ENCODE peak calls at places on chromosome 17, in eight cellular contexts. One of them, this sample, is unnamed.

GRCh38 chr17:67759355-67760171 is 41.8 kb downstream of the NOL11 start:
- DNase-seq in fibroblast of gingiva: peak; percentile 64
- DNase-seq in left lung: no peak
- DNase-seq in C1 segment of cervical spinal cord: no peak
- DNase-seq in ovary: no peak
- DNase-seq in substantia nigra: no peak
- DNase-seq in GM19239: no peak
- DNase-seq in cardiac fibroblast: peak; percentile 36
- DNase-seq in this sample: no peak

GRCh38 chr17:59838196-59838911 is 54.4 kb downstream of the TUBD1 start:
- DNase-seq in fibroblast of gingiva: no peak
- DNase-seq in left lung: no peak
- DNase-seq in C1 segment of cervical spinal cord: no peak
- DNase-seq in ovary: no peak
- DNase-seq in substantia nigra: no peak
- DNase-seq in GM19239: no peak
- DNase-seq in cardiac fibroblast: peak; percentile 65
- DNase-seq in this sample: no peak

GRCh38 chr17:40910441-40910841 is 25.4 kb upstream of the KRT20 start:
- DNase-seq in fibroblast of gingiva: peak; percentile 85
- DNase-seq in left lung: no peak
- DNase-seq in C1 segment of cervical spinal cord: no peak
- DNase-seq in ovary: no peak
- DNase-seq in substantia nigra: no peak
- DNase-seq in GM19239: no peak
- DNase-seq in cardiac fibroblast: peak; percentile 48
- DNase-seq in this sample: no peak

GRCh38 chr17:32549559-32549958 is 62.8 kb downstream of the CDK5R1 start:
- DNase-seq in fibroblast of gingiva: no peak
- DNase-seq in left lung: no peak
- DNase-seq in C1 segment of cervical spinal cord: no peak
- DNase-seq in ovary: no peak
- DNase-seq in substantia nigra: no peak
- DNase-seq in GM19239: no peak
- DNase-seq in cardiac fibroblast: no peak
- DNase-seq in this sample: no peak

GRCh38 chr17:72407336-72408121 is 286.7 kb downstream of the SOX9 start:
- DNase-seq in fibroblast of gingiva: peak; percentile 97
- DNase-seq in left lung: no peak
- DNase-seq in C1 segment of cervical spinal cord: peak; percentile 30
- DNase-seq in ovary: peak; percentile 22
- DNase-seq in substantia nigra: peak; percentile 19
- DNase-seq in GM19239: peak; percentile 54
- DNase-seq in cardiac fibroblast: peak; percentile 98
- DNase-seq in this sample: peak; percentile 67

GRCh38 chr17:27743288-27743885 is 56.9 kb downstream of the NOS2 start:
- DNase-seq in fibroblast of gingiva: no peak
- DNase-seq in left lung: no peak
- DNase-seq in C1 segment of cervical spinal cord: no peak
- DNase-seq in ovary: no peak
- DNase-seq in substantia nigra: no peak
- DNase-seq in GM19239: no peak
- DNase-seq in cardiac fibroblast: no peak
- DNase-seq in this sample: no peak

GRCh38 chr17:39591958-39592954 is 15.5 kb downstream of the NEUROD2 start:
- DNase-seq in fibroblast of gingiva: no peak
- DNase-seq in left lung: no peak
- DNase-seq in C1 segment of cervical spinal cord: no peak
- DNase-seq in ovary: no peak
- DNase-seq in substantia nigra: no peak
- DNase-seq in GM19239: no peak
- DNase-seq in cardiac fibroblast: peak; percentile 53
- DNase-seq in this sample: no peak

GRCh38 chr17:6640536-6641373 is at the start of the genes KIAA0753 and TXNDC17:
- DNase-seq in fibroblast of gingiva: peak; percentile 89
- DNase-seq in left lung: peak; percentile 97
- DNase-seq in C1 segment of cervical spinal cord: peak; percentile 88
- DNase-seq in ovary: peak; percentile 90
- DNase-seq in substantia nigra: peak; percentile 83
- DNase-seq in GM19239: peak; percentile 60
- DNase-seq in cardiac fibroblast: peak; percentile 92
- DNase-seq in this sample: peak; percentile 97

GRCh38 chr17:34626141-34626681 is 46.8 kb downstream of the TMEM132E start:
- DNase-seq in fibroblast of gingiva: no peak
- DNase-seq in left lung: no peak
- DNase-seq in C1 segment of cervical spinal cord: no peak
- DNase-seq in ovary: no peak
- DNase-seq in substantia nigra: no peak
- DNase-seq in GM19239: no peak
- DNase-seq in cardiac fibroblast: no peak
- DNase-seq in this sample: no peak

GRCh38 chr17:55487727-55488436 is 23.4 kb downstream of the SMIM36 start:
- DNase-seq in fibroblast of gingiva: peak; percentile 62
- DNase-seq in left lung: no peak
- DNase-seq in C1 segment of cervical spinal cord: no peak
- DNase-seq in ovary: no peak
- DNase-seq in substantia nigra: no peak
- DNase-seq in GM19239: no peak
- DNase-seq in cardiac fibroblast: peak; percentile 10
- DNase-seq in this sample: no peak

GRCh38 chr17:8776861-8777260 is 18.5 kb upstream of the SPDYE4 start:
- DNase-seq in fibroblast of gingiva: no peak
- DNase-seq in left lung: no peak
- DNase-seq in C1 segment of cervical spinal cord: no peak
- DNase-seq in ovary: no peak
- DNase-seq in substantia nigra: no peak
- DNase-seq in GM19239: no peak
- DNase-seq in cardiac fibroblast: no peak
- DNase-seq in this sample: no peak

GRCh38 chr17:41542357-41542756 is 14.2 kb upstream of the KRT19 start:
- DNase-seq in fibroblast of gingiva: no peak
- DNase-seq in left lung: no peak
- DNase-seq in C1 segment of cervical spinal cord: no peak
- DNase-seq in ovary: no peak
- DNase-seq in substantia nigra: no peak
- DNase-seq in GM19239: no peak
- DNase-seq in cardiac fibroblast: no peak
- DNase-seq in this sample: no peak

GRCh38 chr17:78825696-78826095 is 14.9 kb downstream of the USP36 start:
- DNase-seq in fibroblast of gingiva: no peak
- DNase-seq in left lung: no peak
- DNase-seq in C1 segment of cervical spinal cord: no peak
- DNase-seq in ovary: no peak
- DNase-seq in substantia nigra: no peak
- DNase-seq in GM19239: no peak
- DNase-seq in cardiac fibroblast: no peak
- DNase-seq in this sample: no peak

GRCh38 chr17:67602439-67602838 is 115.3 kb upstream of the NOL11 start:
- DNase-seq in fibroblast of gingiva: no peak
- DNase-seq in left lung: no peak
- DNase-seq in C1 segment of cervical spinal cord: no peak
- DNase-seq in ovary: no peak
- DNase-seq in substantia nigra: no peak
- DNase-seq in GM19239: no peak
- DNase-seq in cardiac fibroblast: no peak
- DNase-seq in this sample: no peak

GRCh38 chr17:57366177-57366557 is 109.8 kb downstream of the MSI2 start:
- DNase-seq in fibroblast of gingiva: no peak
- DNase-seq in left lung: no peak
- DNase-seq in C1 segment of cervical spinal cord: no peak
- DNase-seq in ovary: no peak
- DNase-seq in substantia nigra: no peak
- DNase-seq in GM19239: no peak
- DNase-seq in cardiac fibroblast: no peak
- DNase-seq in this sample: no peak